ENCODE peak calls at places on chromosomes 1 and 21, in five cellular contexts. Y is OCI-LY7, L is tibial nerve, B is M059J, O is T47D. W is an unnamed sample.

GRCh38 chr1:246682231-246682895 is 41.8 kb upstream of the SCCPDH start:
- DNase-seq in O (no peak), Y (no peak), L (no peak), B (no peak), W (no peak)

GRCh38 chr21:42276526-42277154 is 38.6 kb downstream of the TFF3 start:
- DNase-seq in L (no peak), O (no peak), Y (no peak), B (no peak), W (no peak)

GRCh38 chr1:79283451-79283850 is 276.9 kb upstream of the ADGRL4 start:
- DNase-seq in L (no peak), B (no peak), O (no peak), Y (no peak), W (no peak)

GRCh38 chr1:45836451-45836850 is 33.0 kb downstream of the MAST2 start:
- DNase-seq in L (no peak), B (no peak), O (no peak), Y (peak), W (no peak)

GRCh38 chr1:176745945-176746344 is 283.0 kb downstream of the PAPPA2 start:
- DNase-seq in L (no peak), B (no peak), O (no peak), Y (no peak), W (no peak)

GRCh38 chr1:207282049-207282448 is 39.4 kb upstream of the CD55 start:
- DNase-seq in B (peak), O (no peak), Y (no peak), L (no peak), W (no peak)

GRCh38 chr1:228735871-228736586 is 750 bp downstream of the RHOU start:
- DNase-seq in Y (no peak), L (peak), O (peak), B (no peak), W (no peak)

GRCh38 chr21:32181415-32181814 is 97.4 kb downstream of the MIS18A start:
- DNase-seq in B (no peak), Y (no peak), L (no peak), O (no peak), W (no peak)

GRCh38 chr1:6443339-6444115 is 19.0 kb downstream of the ESPN start:
- DNase-seq in L (no peak), Y (no peak), O (no peak), B (no peak), W (no peak)

GRCh38 chr1:246435421-246436041 is 71.5 kb downstream of the SMYD3 start:
- DNase-seq in Y (no peak), O (no peak), B (no peak), L (no peak), W (no peak)

GRCh38 chr1:155226910-155227260 is 18.4 kb downstream of the MTX1 start:
- DNase-seq in L (no peak), O (no peak), Y (peak), B (peak), W (no peak)

GRCh38 chr1:201701831-201702230 is 127.1 kb upstream of the IPO9 start:
- DNase-seq in Y (no peak), B (no peak), O (no peak), L (no peak), W (no peak)

GRCh38 chr1:8925960-8926359 is 19.7 kb upstream of the CA6 start:
- DNase-seq in L (no peak), Y (no peak), B (no peak), O (no peak), W (no peak)

GRCh38 chr1:2360588-2361364 is 30.6 kb downstream of the MORN1 start:
- DNase-seq in O (no peak), Y (no peak), L (no peak), B (peak), W (no peak)

GRCh38 chr1:159012495-159012894 is 2.8 kb downstream of the IFI16 start:
- DNase-seq in L (peak), B (peak), Y (peak), O (no peak), W (peak)

GRCh38 chr1:156616463-156616862 is 2.8 kb upstream of the HAPLN2 start:
- DNase-seq in Y (no peak), L (no peak), B (peak), O (no peak), W (no peak)

GRCh38 chr1:8217011-8217711 is 100.8 kb upstream of the SLC45A1 start:
- DNase-seq in B (peak), L (no peak), Y (no peak), O (no peak), W (no peak)

GRCh38 chr1:235588916-235589515 is 60.6 kb downstream of the GNG4 start:
- DNase-seq in L (no peak), O (no peak), B (peak), Y (peak), W (no peak)

GRCh38 chr1:916173-917075 is 7.3 kb upstream of the SAMD11 start:
- DNase-seq in Y (no peak), O (no peak), L (no peak), B (no peak), W (no peak)

GRCh38 chr1:1426961-1427934 is 6.2 kb upstream of the ANKRD65 start:
- DNase-seq in L (no peak), B (no peak), O (no peak), Y (no peak), W (no peak)

GRCh38 chr1:42302034-42302433 is 33.0 kb downstream of the FOXJ3 start:
- DNase-seq in L (no peak), B (no peak), Y (no peak), O (no peak), W (no peak)

GRCh38 chr1:29124366-29125236 is 898 bp upstream of the TMEM200B start:
- DNase-seq in L (peak), B (peak), Y (peak), O (peak), W (peak)

GRCh38 chr1:244239261-244239770 is 188.2 kb downstream of the ZBTB18 start:
- DNase-seq in O (no peak), L (no peak), Y (no peak), B (no peak), W (no peak)

GRCh38 chr1:23589506-23589872 is 30.2 kb upstream of the ID3 start:
- DNase-seq in O (no peak), L (no peak), B (no peak), Y (peak), W (no peak)

GRCh38 chr1:178055093-178055492 is 38.8 kb upstream of the RASAL2 start:
- DNase-seq in O (no peak), Y (peak), L (no peak), B (peak), W (no peak)

GRCh38 chr1:68140536-68140935 is 90.1 kb upstream of the DIRAS3 start:
- DNase-seq in O (no peak), B (peak), L (no peak), Y (no peak), W (no peak)

GRCh38 chr1:23838401-23838866 is 13.2 kb upstream of the HMGCL start:
- DNase-seq in O (peak), Y (peak), B (peak), L (peak), W (peak)

GRCh38 chr1:103197266-103197665 is 88.9 kb upstream of the COL11A1 start:
- DNase-seq in B (no peak), Y (no peak), L (no peak), O (no peak), W (no peak)

GRCh38 chr1:20723159-20723536 is 5.3 kb upstream of the KIF17 start:
- DNase-seq in Y (no peak), B (no peak), O (no peak), L (no peak), W (no peak)